ENCODE peak calls at places on chromosome 15, in ten cellular contexts. J, K, F, X, G, B, H, Z, I and E are unnamed samples. For H3K27me3, the result is how much of the 10 kb centered on the place peaks cover.

GRCh38 chr15:88664151-88664778 is 25.4 kb downstream of the ISG20 start:
- DNase-seq in J (no peak), K (peak), F (no peak), X (no peak), G (no peak), B (no peak), H (no peak), Z (peak), I (no peak), E (no peak)

GRCh38 chr15:76979996-76980520 is 14.9 kb upstream of the PSTPIP1 start:
- DNase-seq in J (no peak), K (no peak), F (no peak), X (no peak), G (no peak), B (no peak), H (no peak), Z (no peak), I (no peak), E (no peak)

GRCh38 chr15:31280831-31281216 is 45.8 kb upstream of the KLF13 start:
- DNase-seq in J (no peak), K (no peak), F (no peak), X (no peak), G (no peak), B (no peak), H (no peak), Z (no peak), I (no peak), E (no peak)

GRCh38 chr15:68252925-68253534 is 23.5 kb upstream of the CLN6 start:
- DNase-seq in J (no peak), K (peak), F (no peak), X (no peak), G (no peak), B (no peak), H (no peak), Z (peak), I (peak), E (no peak)

GRCh38 chr15:59371458-59372351 is 966 bp downstream of the MYO1E start:
- DNase-seq in J (peak), K (peak), F (no peak), X (peak), G (peak), B (peak), H (peak), Z (no peak), I (peak), E (no peak)

GRCh38 chr15:45645026-45645980 is 10.5 kb downstream of the SQOR start:
- DNase-seq in J (peak), K (no peak), F (no peak), X (no peak), G (no peak), B (no peak), H (no peak), Z (no peak), I (peak), E (peak)

GRCh38 chr15:74635228-74635627 is 19.6 kb downstream of the CLK3 start:
- DNase-seq in J (peak), K (peak), F (no peak), X (peak), G (peak), B (peak), H (peak), Z (peak), I (peak), E (no peak)

GRCh38 chr15:25057574-25057973 is 102.8 kb downstream of the SNRPN start:
- DNase-seq in J (no peak), K (no peak), F (no peak), X (peak), G (no peak), B (no peak), H (no peak), Z (no peak), I (no peak), E (no peak)

GRCh38 chr15:59104602-59104911 is 389 bp upstream of the CCNB2 start:
- DNase-seq in J (no peak), K (no peak), F (no peak), X (no peak), G (no peak), B (no peak), H (no peak), Z (no peak), I (no peak), E (no peak)

GRCh38 chr15:33618300-33618699 is 307.5 kb downstream of the RYR3 start:
- DNase-seq in J (no peak), K (no peak), F (no peak), X (no peak), G (no peak), B (no peak), H (no peak), Z (no peak), I (no peak), E (no peak)

GRCh38 chr15:64110945-64111678 is 15.3 kb downstream of the SNX1 start:
- DNase-seq in J (no peak), K (no peak), F (no peak), X (no peak), G (no peak), B (no peak), H (no peak), Z (no peak), I (no peak), E (no peak)

GRCh38 chr15:99604865-99605264 is 39.1 kb downstream of the MEF2A start:
- DNase-seq in J (no peak), K (no peak), F (no peak), X (no peak), G (no peak), B (no peak), H (no peak), Z (no peak), I (no peak), E (no peak)

GRCh38 chr15:22961661-22962221 is 18.4 kb downstream of the CYFIP1 start:
- DNase-seq in J (no peak), K (no peak), F (no peak), X (no peak), G (no peak), B (no peak), H (no peak), Z (no peak), I (no peak), E (no peak)

GRCh38 chr15:50506121-50506520 is 40.3 kb downstream of the USP50 start:
- DNase-seq in J (no peak), K (no peak), F (no peak), X (no peak), G (no peak), B (no peak), H (peak), Z (no peak), I (no peak), E (no peak)

GRCh38 chr15:61518191-61518950 is 289.3 kb upstream of the RORA start:
- DNase-seq in J (no peak), K (no peak), F (no peak), X (no peak), G (no peak), B (no peak), H (no peak), Z (no peak), I (peak), E (no peak)

GRCh38 chr15:77606142-77607034 is 26.3 kb downstream of the LINGO1 start:
- DNase-seq in J (no peak), K (no peak), F (no peak), X (no peak), G (no peak), B (no peak), H (no peak), Z (no peak), I (no peak), E (no peak)

DNA sequence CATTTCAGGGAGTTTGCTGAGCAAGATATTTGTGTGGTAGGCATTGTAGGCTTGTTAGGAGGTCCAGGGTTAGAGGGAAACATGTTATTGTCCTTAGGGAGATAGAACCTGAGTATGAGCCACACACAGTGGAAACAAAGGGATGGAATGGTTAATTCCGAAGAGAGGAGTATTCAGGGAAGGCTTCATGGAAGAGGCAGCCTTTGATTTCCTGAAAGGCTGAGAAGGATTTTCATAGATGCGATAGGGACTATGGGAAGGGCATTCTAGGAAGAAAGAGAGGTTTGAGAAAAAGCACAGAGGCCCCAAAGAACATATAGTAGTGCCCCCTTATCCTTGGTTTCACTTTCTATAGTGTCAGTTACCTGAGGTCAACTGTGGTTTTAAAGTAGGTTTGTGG is 81.7 kb downstream of the RAB11A start:
- DNase-seq in J (no peak), K (no peak), F (no peak), X (no peak), G (no peak), B (no peak), H (no peak), Z (peak), I (no peak), E (no peak)
- H3K27me3 ChIP-seq in J (under half), K (under half), F (under half), X (under half), G (under half), B (under half), H (under half), Z (under half), I (under half), E (under half)

GRCh38 chr15:96421211-96421610 is 90.7 kb downstream of the NR2F2 start:
- DNase-seq in J (no peak), K (no peak), F (no peak), X (no peak), G (no peak), B (no peak), H (no peak), Z (peak), I (peak), E (peak)
- H3K27me3 ChIP-seq in J (under half), K (under half), F (under half), X (half or more), G (under half), B (under half), H (under half), Z (under half), I (under half), E (under half)

GRCh38 chr15:70932397-70932796 is 39.8 kb downstream of the LRRC49 start:
- DNase-seq in J (no peak), K (no peak), F (no peak), X (no peak), G (no peak), B (no peak), H (no peak), Z (no peak), I (no peak), E (no peak)
- H3K27me3 ChIP-seq in J (under half), K (under half), F (under half), X (under half), G (under half), B (under half), H (under half), Z (under half), I (under half), E (under half)

GRCh38 chr15:41506796-41507341 is 6.8 kb downstream of the LTK start:
- DNase-seq in J (no peak), K (no peak), F (no peak), X (no peak), G (no peak), B (no peak), H (no peak), Z (no peak), I (no peak), E (no peak)
- H3K27me3 ChIP-seq in J (under half), K (under half), F (under half), X (under half), G (under half), B (under half), H (under half), Z (under half), I (under half), E (under half)